ENCODE peak calls at places on chromosomes 1 and 21, in nine cellular contexts. L, F, O, Z, D, E, W, R and G are unnamed samples.

GRCh38 chr1:31181515-31182343 is 58.0 kb downstream of the NKAIN1 start:
- DNase-seq in L (peak; percentile 26), F (peak; percentile 86), O (peak; percentile 1), Z (peak; percentile 61), D (no peak), E (peak; percentile 45), W (peak; percentile 57), R (peak; percentile 37), G (peak; percentile 76)

GRCh38 chr1:154574715-154575114 is 7.1 kb downstream of the CHRNB2 start:
- DNase-seq in L (no peak), F (no peak), O (no peak), Z (peak; percentile 31), D (peak; percentile 56), E (no peak), W (no peak), R (no peak), G (no peak)

GRCh38 chr1:40824591-40825429 is 37.4 kb downstream of the CITED4 start:
- DNase-seq in L (no peak), F (no peak), O (no peak), Z (peak; percentile 26), D (no peak), E (no peak), W (no peak), R (no peak), G (no peak)

GRCh38 chr1:212847549-212847948 is at the start of gene SPATA45:
- DNase-seq in L (no peak), F (no peak), O (no peak), Z (no peak), D (no peak), E (no peak), W (no peak), R (no peak), G (no peak)

GRCh38 chr1:183609313-183609712 is 19.1 kb upstream of the NCF2 start:
- DNase-seq in L (no peak), F (no peak), O (no peak), Z (peak; percentile 90), D (peak; percentile 87), E (no peak), W (peak; percentile 77), R (no peak), G (no peak)

GRCh38 chr21:45821315-45822001 is 160.1 kb upstream of the COL6A1 start:
- DNase-seq in L (no peak), F (peak; percentile 30), O (no peak), Z (no peak), D (no peak), E (no peak), W (no peak), R (no peak), G (no peak)

GRCh38 chr21:43719748-43720538 is 1.0 kb downstream of the PDXK start:
- DNase-seq in L (no peak), F (peak; percentile 74), O (no peak), Z (no peak), D (no peak), E (peak; percentile 40), W (peak; percentile 76), R (no peak), G (peak; percentile 71)

GRCh38 chr21:34602061-34602460 is 12.9 kb downstream of the RCAN1 start:
- DNase-seq in L (no peak), F (no peak), O (no peak), Z (no peak), D (no peak), E (no peak), W (no peak), R (no peak), G (no peak)

GRCh38 chr1:206075786-206076725 is 23.1 kb downstream of the RHEX start:
- DNase-seq in L (no peak), F (no peak), O (no peak), Z (peak; percentile 93), D (peak; percentile 38), E (no peak), W (no peak), R (no peak), G (no peak)

GRCh38 chr1:53603431-53603830 is 135.5 kb downstream of the GLIS1 start:
- DNase-seq in L (no peak), F (peak; percentile 26), O (no peak), Z (no peak), D (no peak), E (no peak), W (no peak), R (no peak), G (no peak)

GRCh38 chr1:237062976-237063375 is 21.0 kb downstream of the RYR2 start:
- DNase-seq in L (no peak), F (no peak), O (no peak), Z (no peak), D (no peak), E (no peak), W (no peak), R (no peak), G (no peak)

GRCh38 chr1:116168277-116169032 is 57.3 kb downstream of the MAB21L3 start:
- DNase-seq in L (peak; percentile 91), F (peak; percentile 96), O (peak; percentile 66), Z (peak; percentile 62), D (peak; percentile 16), E (peak; percentile 88), W (peak; percentile 91), R (peak; percentile 83), G (peak; percentile 94)

GRCh38 chr1:2050482-2050792 is 226 bp downstream of the PRKCZ start:
- DNase-seq in L (no peak), F (no peak), O (no peak), Z (peak; percentile 66), D (peak; percentile 27), E (no peak), W (no peak), R (no peak), G (no peak)

GRCh38 chr21:45531393-45532215 is 10.6 kb downstream of the SLC19A1 start:
- DNase-seq in L (peak; percentile 2), F (peak; percentile 64), O (no peak), Z (no peak), D (no peak), E (no peak), W (peak; percentile 45), R (no peak), G (no peak)

GRCh38 chr1:240999826-241000225 is 357.2 kb downstream of the RGS7 start:
- DNase-seq in L (no peak), F (no peak), O (no peak), Z (no peak), D (no peak), E (no peak), W (no peak), R (no peak), G (no peak)

GRCh38 chr1:7046891-7047290 is 261.6 kb downstream of the CAMTA1 start:
- DNase-seq in L (no peak), F (no peak), O (no peak), Z (no peak), D (no peak), E (no peak), W (no peak), R (no peak), G (no peak)

GRCh38 chr21:45277101-45278045 is 10.3 kb downstream of the POFUT2 start:
- DNase-seq in L (no peak), F (peak; percentile 71), O (no peak), Z (no peak), D (no peak), E (no peak), W (peak; percentile 41), R (no peak), G (no peak)

GRCh38 chr21:25496825-25497482 is 110.3 kb downstream of the MRPL39 start:
- DNase-seq in L (no peak), F (no peak), O (no peak), Z (peak; percentile 2), D (no peak), E (no peak), W (no peak), R (no peak), G (no peak)

GRCh38 chr1:87840772-87841171 is 512.1 kb downstream of the LMO4 start:
- DNase-seq in L (no peak), F (no peak), O (no peak), Z (no peak), D (no peak), E (no peak), W (no peak), R (no peak), G (no peak)

GRCh38 chr1:35857830-35858229 is 25.2 kb upstream of the AGO1 start:
- DNase-seq in L (no peak), F (no peak), O (no peak), Z (peak; percentile 32), D (peak; percentile 18), E (no peak), W (no peak), R (no peak), G (no peak)

GRCh38 chr1:2378956-2379732 is 12.2 kb downstream of the MORN1 start:
- DNase-seq in L (peak; percentile 0), F (peak; percentile 46), O (no peak), Z (no peak), D (no peak), E (no peak), W (peak; percentile 25), R (no peak), G (peak; percentile 33)

GRCh38 chr1:192627901-192628300 is 8.0 kb upstream of the RGS13 start:
- DNase-seq in L (no peak), F (no peak), O (no peak), Z (no peak), D (no peak), E (no peak), W (no peak), R (no peak), G (no peak)

GRCh38 chr1:24385160-24385939 is 28.2 kb downstream of the STPG1 start:
- DNase-seq in L (no peak), F (no peak), O (no peak), Z (peak; percentile 80), D (peak; percentile 79), E (peak; percentile 24), W (no peak), R (no peak), G (no peak)